ENCODE peak calls at places on chromosomes 5 and 9, in four cellular contexts. K, U, H and Y are unnamed samples.

GRCh38 chr5:54249210-54250028 is 61.0 kb downstream of the ARL15 start:
- DNase-seq in K (peak; percentile 14), U (peak; percentile 21), H (no peak), Y (no peak)

GRCh38 chr5:115379622-115380344 is 83.3 kb upstream of the CCDC112 start:
- DNase-seq in K (peak; percentile 32), H (no peak), U (no peak), Y (no peak)

GRCh38 chr5:140076788-140077187 is 33.7 kb upstream of the NRG2 start:
- DNase-seq in H (no peak), U (no peak), K (no peak), Y (no peak)

GRCh38 chr9:79384506-79384905 is 187.3 kb upstream of the TLE4 start:
- DNase-seq in H (no peak), K (no peak), U (no peak), Y (no peak)

GRCh38 chr5:147534172-147534951 is 24.5 kb upstream of the DPYSL3 start:
- DNase-seq in K (no peak), U (no peak), H (no peak), Y (no peak)

GRCh38 chr5:96565843-96566242 is 96.3 kb upstream of the CAST start:
- DNase-seq in U (no peak), H (no peak), K (no peak), Y (no peak)

GRCh38 chr5:79746645-79747044 is 57.0 kb downstream of the CMYA5 start:
- DNase-seq in U (no peak), H (no peak), K (no peak), Y (no peak)

GRCh38 chr9:13358128-13358527 is 78.6 kb upstream of the MPDZ start:
- DNase-seq in K (no peak), H (no peak), U (no peak), Y (no peak)

GRCh38 chr5:107541400-107541799 is 129.3 kb downstream of the EFNA5 start:
- DNase-seq in H (no peak), K (no peak), U (no peak), Y (no peak)

GRCh38 chr5:7074176-7074575 is 321.8 kb upstream of the ADCY2 start:
- DNase-seq in H (no peak), K (no peak), U (no peak), Y (no peak)

GRCh38 chr5:159928122-159928960 is 12.1 kb downstream of the ADRA1B start:
- DNase-seq in U (peak; percentile 68), K (no peak), H (no peak), Y (no peak)

GRCh38 chr5:143826909-143827514 is 15.1 kb downstream of the HMHB1 start:
- DNase-seq in H (no peak), K (no peak), U (no peak), Y (no peak)

GRCh38 chr5:179345179-179345428 is 157 bp downstream of the ADAMTS2 start:
- DNase-seq in U (no peak), K (no peak), H (no peak), Y (peak; percentile 23)

GRCh38 chr9:92547356-92547755 is 11.6 kb upstream of the ECM2 start:
- DNase-seq in U (no peak), H (no peak), K (no peak), Y (no peak)

GRCh38 chr9:89941875-89942274 is 337.1 kb downstream of the GADD45G start:
- DNase-seq in U (no peak), H (no peak), K (no peak), Y (no peak)

GRCh38 chr5:157917909-157918809 is 59.2 kb upstream of the CLINT1 start:
- DNase-seq in K (peak; percentile 86), U (peak; percentile 54), H (peak; percentile 76), Y (no peak)
- TF ChIP-seq CTCF in K (peak; percentile 45), U (peak; percentile 55), H (peak; percentile 29), Y (peak; percentile 59)

GRCh38 chr5:73312872-73313510 is 135.6 kb downstream of the FOXD1 start:
- DNase-seq in U (no peak), K (no peak), H (no peak), Y (no peak)

GRCh38 chr5:73311291-73312110 is 137.1 kb downstream of the FOXD1 start:
- DNase-seq in K (no peak), H (peak; percentile 34), U (no peak), Y (no peak)

GRCh38 chr5:73307645-73308346 is 134.8 kb downstream of the TMEM174 start:
- DNase-seq in K (no peak), U (no peak), H (no peak), Y (no peak)

GRCh38 chr5:73314395-73315195 is 134.0 kb downstream of the FOXD1 start:
- DNase-seq in H (no peak), U (no peak), K (no peak), Y (no peak)

GRCh38 chr5:73312146-73312871 is 136.3 kb downstream of the FOXD1 start:
- DNase-seq in H (peak; percentile 37), U (no peak), K (peak; percentile 22), Y (no peak)
- TF ChIP-seq CTCF in H (no peak), U (no peak), K (peak; percentile 6), Y (no peak)

GRCh38 chr5:172283862-172284274 is 304 bp upstream of the UBTD2 start:
- DNase-seq in H (peak; percentile 88), K (peak; percentile 87), U (peak; percentile 90), Y (peak; percentile 85)

GRCh38 chr5:172284275-172284971 is 859 bp upstream of the UBTD2 start:
- DNase-seq in K (no peak), H (no peak), U (no peak), Y (no peak)

GRCh38 chr5:172282277-172283019 is 1.1 kb downstream of the UBTD2 start:
- DNase-seq in U (no peak), H (no peak), K (no peak), Y (no peak)

GRCh38 chr5:172285226-172286143 is 1.9 kb upstream of the UBTD2 start:
- DNase-seq in H (no peak), K (no peak), U (no peak), Y (no peak)

DNA sequence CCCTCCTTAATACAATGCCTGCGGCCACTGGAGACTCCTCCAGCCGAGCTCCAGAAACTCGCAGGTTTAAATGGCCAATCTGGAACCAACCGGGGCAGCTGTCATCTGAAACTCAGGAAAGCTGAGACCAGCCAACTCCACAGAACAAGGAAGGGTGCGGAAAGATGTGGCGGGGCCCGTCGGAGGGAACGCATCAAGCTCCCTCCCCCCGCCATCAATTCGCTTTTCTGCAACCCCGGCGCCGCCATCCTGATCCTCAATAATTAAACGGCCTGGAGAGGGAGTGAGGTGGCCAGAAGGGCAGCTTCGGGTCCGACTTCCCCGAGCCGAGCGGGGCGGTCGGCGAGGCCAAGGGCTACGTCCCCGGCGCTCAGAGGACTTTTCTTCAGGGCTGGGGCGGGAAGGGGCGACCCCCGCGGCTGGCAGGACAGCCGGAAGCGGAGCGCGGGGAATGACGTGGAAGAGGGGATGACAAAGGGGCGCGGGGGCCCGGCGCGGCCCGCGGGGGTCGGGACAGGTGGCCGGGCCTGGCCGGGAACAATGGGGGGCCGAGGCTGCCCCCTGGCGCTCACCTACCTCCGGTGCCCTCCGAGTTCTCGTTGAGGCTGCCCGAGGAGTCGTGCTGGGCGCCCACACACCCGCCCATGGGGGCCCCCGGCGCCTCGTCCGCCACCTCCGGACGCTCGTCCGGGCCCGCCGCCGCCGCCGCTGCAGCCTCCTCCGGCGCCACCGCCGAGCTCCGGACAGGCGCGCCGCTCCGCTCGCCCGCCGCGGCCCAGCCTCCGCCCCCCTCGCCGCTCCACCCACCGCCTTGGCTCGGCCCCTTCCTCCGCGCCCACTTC is at the start of gene UBTD2:
- DNase-seq in U (peak; percentile 88), K (peak; percentile 88), H (peak; percentile 81), Y (peak; percentile 74)
- TF ChIP-seq CTCF in U (peak; percentile 67), K (peak; percentile 46), H (no peak), Y (peak; percentile 74)

GRCh38 chr9:1024112-1024511 is 26.0 kb upstream of the DMRT2 start:
- DNase-seq in K (no peak), U (no peak), H (no peak), Y (no peak)

GRCh38 chr9:1013018-1013417 is 36.6 kb downstream of the DMRT3 start:
- DNase-seq in K (no peak), U (no peak), H (no peak), Y (no peak)

GRCh38 chr9:1018121-1018520 is 32.0 kb upstream of the DMRT2 start:
- DNase-seq in K (peak; percentile 41), H (peak; percentile 63), U (no peak), Y (no peak)
- TF ChIP-seq CTCF in K (peak; percentile 35), H (no peak), U (peak; percentile 51), Y (peak; percentile 60)

DNA sequence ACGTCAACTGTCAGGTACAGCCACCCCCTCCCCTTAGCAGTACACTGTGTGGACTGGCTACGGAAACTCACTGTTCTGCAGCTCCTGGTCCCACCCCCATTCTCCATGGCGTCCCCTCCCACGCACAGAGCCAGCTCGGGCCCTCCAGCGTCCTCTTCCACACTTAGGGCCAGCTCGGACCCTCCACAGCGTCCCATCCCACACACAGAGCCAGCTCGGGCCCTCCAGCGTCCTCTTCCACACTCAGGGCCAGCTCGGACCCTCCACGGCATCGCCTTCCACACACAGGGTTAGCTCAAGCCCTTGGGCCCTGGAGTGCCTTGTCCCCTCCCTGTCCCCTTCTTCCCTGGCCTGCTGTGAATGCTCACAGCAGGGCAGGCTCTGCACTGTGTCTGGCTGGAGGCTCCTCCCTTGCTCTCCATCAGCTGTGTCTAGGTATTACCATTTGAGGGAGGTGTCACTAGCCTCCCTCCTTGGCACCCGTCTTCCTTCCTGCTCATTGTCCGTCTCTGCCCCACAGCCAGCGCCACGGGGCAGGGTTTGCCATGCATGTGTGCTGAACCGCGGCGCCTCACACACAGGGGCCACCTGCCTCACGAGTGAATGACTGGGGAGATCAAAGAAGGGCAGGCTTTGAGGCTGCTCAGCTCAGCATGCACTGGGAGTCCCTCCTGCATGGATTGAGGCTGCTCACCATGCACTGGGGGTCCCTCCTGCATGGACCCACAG is 78.5 kb upstream of the CACNA1B start:
- DNase-seq in K (no peak), U (no peak), H (no peak), Y (no peak)
- TF ChIP-seq CTCF in K (no peak), U (no peak), H (no peak), Y (no peak)